ENCODE peak calls at places on chromosomes 6 and 20, in four cellular contexts. D is A549, H is HepG2, N is K562. U is an unnamed sample.

GRCh38 chr6:115668781-115669180 is 391.9 kb downstream of the FRK start:
- DNase-seq in H (no peak), D (no peak), N (no peak), U (no peak)

GRCh38 chr20:37348643-37349516 is 2.9 kb downstream of the SRC start:
- DNase-seq in N (peak; percentile 5), D (no peak), H (no peak), U (no peak)

GRCh38 chr6:128208078-128208477 is 307.2 kb upstream of the THEMIS start:
- DNase-seq in H (peak; percentile 82), N (no peak), D (no peak), U (peak; percentile 49)

GRCh38 chr6:135163440-135163738 is 17.7 kb upstream of the MYB start:
- DNase-seq in H (no peak), N (no peak), D (no peak), U (no peak)

GRCh38 chr6:105077592-105078463 is 102.0 kb downstream of the POPDC3 start:
- DNase-seq in N (peak; percentile 23), H (peak; percentile 51), D (peak; percentile 51), U (peak; percentile 64)

GRCh38 chr6:80466981-80467380 is 360.5 kb downstream of the BCKDHB start:
- DNase-seq in N (no peak), H (no peak), D (no peak), U (no peak)

GRCh38 chr20:48944663-48945297 is 23.3 kb downstream of the ARFGEF2 start:
- DNase-seq in D (no peak), H (no peak), N (no peak), U (no peak)

GRCh38 chr6:53410508-53411258 is 61.9 kb upstream of the ELOVL5 start:
- DNase-seq in D (peak; percentile 39), H (peak; percentile 56), N (peak; percentile 23), U (peak; percentile 33)

GRCh38 chr20:10665027-10665561 is 8.7 kb downstream of the JAG1 start:
- DNase-seq in H (no peak), D (no peak), N (no peak), U (peak; percentile 33)

GRCh38 chr6:90121982-90122381 is 174.7 kb downstream of the BACH2 start:
- DNase-seq in D (no peak), N (no peak), H (no peak), U (peak; percentile 52)

GRCh38 chr20:50242863-50243609 is 52.4 kb downstream of the CEBPB start:
- DNase-seq in D (no peak), H (peak; percentile 93), N (no peak), U (no peak)

GRCh38 chr6:82681119-82681714 is 317.6 kb downstream of the TPBG start:
- DNase-seq in H (no peak), N (no peak), D (peak; percentile 1), U (no peak)

GRCh38 chr6:137095651-137096238 is 51.0 kb upstream of the IL20RA start:
- DNase-seq in D (no peak), N (no peak), H (no peak), U (no peak)

GRCh38 chr6:78243519-78243918 is 590.7 kb downstream of the MEI4 start:
- DNase-seq in D (no peak), H (no peak), N (no peak), U (peak; percentile 8)

GRCh38 chr20:19495905-19496703 is 262.0 kb upstream of the RIN2 start:
- DNase-seq in D (no peak), N (no peak), H (no peak), U (no peak)

GRCh38 chr20:2694519-2694918 is 1.9 kb downstream of the EBF4 start:
- DNase-seq in D (no peak), N (no peak), H (no peak), U (no peak)

GRCh38 chr6:834190-834589 is 141.3 kb upstream of the EXOC2 start:
- DNase-seq in H (no peak), N (no peak), D (no peak), U (no peak)

GRCh38 chr6:34509782-34510181 is 43.9 kb downstream of the PACSIN1 start:
- DNase-seq in D (no peak), N (no peak), H (no peak), U (no peak)

GRCh38 chr6:21748343-21749063 is 155.0 kb downstream of the SOX4 start:
- DNase-seq in D (no peak), N (no peak), H (no peak), U (peak; percentile 61)

GRCh38 chr20:50339196-50339901 is 148.7 kb downstream of the CEBPB start:
- DNase-seq in D (no peak), H (no peak), N (no peak), U (peak; percentile 69)

GRCh38 chr20:44600758-44601562 is 18.6 kb downstream of the PKIG start:
- DNase-seq in D (no peak), N (no peak), H (no peak), U (peak; percentile 47)
- H3K27ac ChIP-seq in D (peak overlapping the region; percentile 2), N (no peak overlapping the region), H (peak overlapping the region; percentile 3), U (peak overlapping the region; percentile 76)

DNA sequence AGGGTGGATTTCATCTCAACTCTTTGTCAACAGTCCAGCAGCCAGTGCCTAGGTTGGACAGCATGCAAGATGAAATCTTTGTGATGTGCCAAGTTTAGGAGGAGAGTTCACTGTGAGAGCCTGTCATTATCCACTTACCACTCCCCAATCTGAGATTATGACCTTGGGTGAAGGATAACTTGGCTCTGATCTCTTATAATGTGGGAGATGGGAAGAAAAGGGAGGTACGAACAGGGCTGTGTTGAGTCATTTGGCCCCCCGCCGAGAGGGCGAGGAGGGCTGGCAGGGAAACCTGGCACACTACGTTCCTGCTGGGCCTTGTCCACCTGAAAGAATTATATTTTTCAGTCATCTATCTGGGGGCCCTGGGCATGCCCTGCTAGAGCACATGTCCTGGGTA is 35.8 kb downstream of the LAMA4 start:
- DNase-seq in D (peak; percentile 27), N (no peak), H (no peak), U (no peak)
- TF ChIP-seq RFX5 in D (no peak), N (no peak), H (no peak), U (no peak)

GRCh38 chr6:6984585-6985366 is 123.0 kb upstream of the RREB1 start:
- DNase-seq in D (no peak), H (peak; percentile 38), N (no peak), U (no peak)
- TF ChIP-seq MAZ in D (no peak), H (no peak), N (no peak), U (no peak)

GRCh38 chr20:20582733-20583132 is 129.7 kb downstream of the RALGAPA2 start:
- DNase-seq in N (no peak), H (no peak), D (no peak), U (no peak)

GRCh38 chr20:20580139-20580538 is 132.3 kb downstream of the RALGAPA2 start:
- DNase-seq in N (no peak), D (no peak), H (no peak), U (no peak)

GRCh38 chr20:20573797-20574196 is 138.6 kb downstream of the RALGAPA2 start:
- DNase-seq in H (no peak), N (no peak), D (no peak), U (no peak)

DNA sequence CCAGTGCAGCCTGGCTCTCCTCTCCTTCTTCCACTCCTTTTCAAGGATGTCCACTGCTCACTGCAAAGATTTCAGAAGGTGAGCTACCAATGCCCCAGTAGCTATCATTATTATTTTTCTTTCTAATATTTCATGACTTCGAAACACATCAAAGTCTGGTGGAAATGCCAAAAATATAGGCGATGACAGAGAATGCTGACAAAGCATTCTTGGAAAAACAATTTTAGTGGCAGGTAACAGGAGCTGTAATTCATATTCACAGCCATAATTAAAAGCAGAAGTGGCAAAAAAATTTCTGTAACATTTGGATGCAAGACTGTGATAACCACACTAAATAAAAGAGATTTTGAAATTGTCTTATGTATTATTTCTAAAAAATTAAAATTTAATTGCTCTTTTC is 133.6 kb downstream of the RALGAPA2 start:
- DNase-seq in N (no peak), H (no peak), D (no peak), U (no peak)
- H3K27ac ChIP-seq in N (no peak overlapping the region), H (no peak overlapping the region), D (no peak overlapping the region), U (no peak overlapping the region)

GRCh38 chr6:81606965-81607381 is 145.5 kb downstream of the TENT5A start:
- DNase-seq in N (no peak), D (no peak), H (no peak), U (peak; percentile 91)
- TF ChIP-seq RFX5 in N (no peak), D (no peak), H (no peak), U (no peak)

GRCh38 chr20:33622705-33623390 is 39.3 kb upstream of the C20orf144 start:
- DNase-seq in H (no peak), D (no peak), N (no peak), U (no peak)
- TF ChIP-seq MAZ in H (no peak), D (no peak), N (no peak), U (no peak)

GRCh38 chr6:111748247-111748647 is 125.0 kb downstream of the FYN start:
- DNase-seq in D (no peak), H (no peak), N (no peak), U (no peak)

GRCh38 chr6:111750147-111750546 is 123.1 kb downstream of the FYN start:
- DNase-seq in N (no peak), H (no peak), D (no peak), U (no peak)

GRCh38 chr6:111752476-111752875 is 120.8 kb downstream of the FYN start:
- DNase-seq in D (no peak), H (no peak), N (no peak), U (no peak)

GRCh38 chr6:111753573-111753972 is 119.7 kb downstream of the FYN start:
- DNase-seq in D (no peak), H (no peak), N (no peak), U (no peak)

DNA sequence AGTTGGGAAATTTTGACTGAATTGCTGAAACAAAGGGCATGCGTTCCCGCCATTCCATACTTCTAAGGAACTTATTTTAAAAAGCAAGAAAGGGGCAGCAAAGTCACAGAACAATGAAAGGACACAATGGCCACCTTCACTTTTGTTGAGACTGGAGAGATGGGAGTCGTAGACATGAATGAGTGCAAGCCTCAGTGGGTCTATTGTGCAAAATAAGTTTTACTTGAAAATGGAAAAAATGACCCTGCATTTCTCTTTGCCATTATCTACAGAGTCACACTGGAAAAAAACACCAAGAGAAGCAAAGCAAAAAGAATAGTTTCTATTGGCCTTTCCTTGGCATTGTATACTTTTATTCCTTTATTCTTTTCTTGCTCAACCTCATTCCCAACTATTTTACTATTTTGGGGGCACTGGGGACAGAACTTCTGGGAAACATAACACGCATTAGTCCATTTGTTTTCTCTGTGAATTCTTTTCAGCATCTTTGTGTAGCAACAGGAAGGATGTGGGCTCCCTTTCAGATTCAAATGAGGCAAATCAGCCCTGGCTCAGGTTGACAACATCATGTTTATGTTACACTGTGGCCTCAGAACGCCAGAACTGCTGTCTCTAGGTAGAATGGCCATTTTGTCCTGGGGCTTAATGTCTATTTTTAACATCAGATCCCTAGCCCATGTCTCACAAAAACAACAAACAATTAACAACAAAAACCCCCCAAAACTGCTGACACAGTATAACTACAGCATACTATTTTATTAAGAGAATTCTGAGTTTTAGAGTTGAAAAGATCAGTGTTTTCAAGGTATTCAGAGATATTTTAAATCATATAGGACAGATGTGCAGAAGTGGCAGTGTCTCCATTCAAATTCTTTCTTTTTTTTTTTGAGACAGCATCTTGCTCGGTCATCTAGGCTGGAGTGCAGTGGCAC is 122.2 kb downstream of the FYN start:
- DNase-seq in D (no peak), H (no peak), N (no peak), U (peak; percentile 65)
- H3K27ac ChIP-seq in D (no peak overlapping the region), H (no peak overlapping the region), N (no peak overlapping the region), U (no peak overlapping the region)

GRCh38 chr20:8385247-8385646 is 253.2 kb downstream of the PLCB1 start:
- DNase-seq in D (no peak), N (no peak), H (no peak), U (peak; percentile 65)
- TF ChIP-seq RFX5 in D (no peak), N (no peak), H (no peak), U (no peak)

U was measured in IMR-90.